ENCODE peak calls at places on chromosomes 12 and 14, in five cellular contexts. X is sigmoid colon, P is stomach, S is heart left ventricle, W is body of pancreas. U is an unnamed sample.

GRCh38 chr12:65615091-65615490 is 209.2 kb upstream of the HMGA2 start:
- DNase-seq in S (no peak), P (no peak), W (no peak), X (no peak), U (no peak)

GRCh38 chr14:62168564-62169155 is 406.4 kb downstream of the SNAPC1 start:
- DNase-seq in X (no peak), S (no peak), P (no peak), W (no peak), U (no peak)

GRCh38 chr14:57835751-57836150 is 30.1 kb downstream of the SLC35F4 start:
- DNase-seq in X (no peak), W (no peak), P (no peak), S (no peak), U (no peak)

GRCh38 chr12:9933966-9934365 is 1.8 kb upstream of the CLEC2A start:
- DNase-seq in S (no peak), X (no peak), P (no peak), W (no peak), U (no peak)

GRCh38 chr12:71942259-71942658 is 3.6 kb downstream of the TPH2 start:
- DNase-seq in S (no peak), W (no peak), P (no peak), X (no peak), U (no peak)

GRCh38 chr12:128259556-128260070 is 7.4 kb upstream of the TMEM132C start:
- DNase-seq in S (no peak), P (no peak), X (no peak), W (peak), U (peak)

GRCh38 chr14:92668266-92668973 is 80.0 kb downstream of the LGMN start:
- DNase-seq in S (no peak), P (no peak), X (no peak), W (no peak), U (no peak)

GRCh38 chr12:81930037-81930436 is 170.9 kb upstream of the PPFIA2 start:
- DNase-seq in S (no peak), W (no peak), P (no peak), X (no peak), U (no peak)

GRCh38 chr14:104552738-104553125 is 26.8 kb upstream of the C14orf180 start:
- DNase-seq in X (no peak), P (no peak), W (no peak), S (peak), U (peak)

GRCh38 chr12:90211017-90211416 is 502.4 kb upstream of the ATP2B1 start:
- DNase-seq in W (no peak), X (no peak), S (no peak), P (no peak), U (no peak)

GRCh38 chr12:52396656-52397055 is 9.5 kb downstream of the KRT82 start:
- DNase-seq in W (no peak), S (no peak), X (peak), P (no peak), U (no peak)

GRCh38 chr12:6073426-6073825 is 51.0 kb downstream of the VWF start:
- DNase-seq in W (no peak), X (no peak), S (no peak), P (no peak), U (no peak)

GRCh38 chr12:46108721-46109120 is 118.3 kb upstream of the SCAF11 start:
- DNase-seq in S (no peak), W (no peak), P (no peak), X (no peak), U (no peak)

GRCh38 chr12:22860926-22861325 is 236.0 kb downstream of the ETNK1 start:
- DNase-seq in S (no peak), W (no peak), X (no peak), P (no peak), U (no peak)

GRCh38 chr12:6311822-6312528 is 1.5 kb downstream of the PLEKHG6 start:
- DNase-seq in S (no peak), P (no peak), W (no peak), X (peak), U (no peak)

GRCh38 chr12:104610513-104611235 is 153.9 kb downstream of the CHST11 start:
- DNase-seq in P (no peak), W (no peak), X (no peak), S (no peak), U (no peak)

GRCh38 chr12:105670664-105671063 is 340.2 kb downstream of the C12orf75 start:
- DNase-seq in X (no peak), P (no peak), W (no peak), S (no peak), U (no peak)

GRCh38 chr12:46825526-46826414 is at the start of gene SLC38A4:
- DNase-seq in X (no peak), P (no peak), W (peak), S (peak), U (peak)

GRCh38 chr12:122030427-122030825 is 8.7 kb downstream of the BCL7A start:
- DNase-seq in S (no peak), P (no peak), W (no peak), X (no peak), U (no peak)

GRCh38 chr12:122032570-122032969 is 10.9 kb downstream of the BCL7A start:
- DNase-seq in S (no peak), W (no peak), P (no peak), X (no peak), U (no peak)

GRCh38 chr12:122028601-122029560 is 7.2 kb downstream of the BCL7A start:
- DNase-seq in P (no peak), S (no peak), X (no peak), W (peak), U (peak)

GRCh38 chr12:122029620-122030426 is 8.1 kb downstream of the BCL7A start:
- DNase-seq in X (no peak), W (peak), P (no peak), S (peak), U (peak)

DNA sequence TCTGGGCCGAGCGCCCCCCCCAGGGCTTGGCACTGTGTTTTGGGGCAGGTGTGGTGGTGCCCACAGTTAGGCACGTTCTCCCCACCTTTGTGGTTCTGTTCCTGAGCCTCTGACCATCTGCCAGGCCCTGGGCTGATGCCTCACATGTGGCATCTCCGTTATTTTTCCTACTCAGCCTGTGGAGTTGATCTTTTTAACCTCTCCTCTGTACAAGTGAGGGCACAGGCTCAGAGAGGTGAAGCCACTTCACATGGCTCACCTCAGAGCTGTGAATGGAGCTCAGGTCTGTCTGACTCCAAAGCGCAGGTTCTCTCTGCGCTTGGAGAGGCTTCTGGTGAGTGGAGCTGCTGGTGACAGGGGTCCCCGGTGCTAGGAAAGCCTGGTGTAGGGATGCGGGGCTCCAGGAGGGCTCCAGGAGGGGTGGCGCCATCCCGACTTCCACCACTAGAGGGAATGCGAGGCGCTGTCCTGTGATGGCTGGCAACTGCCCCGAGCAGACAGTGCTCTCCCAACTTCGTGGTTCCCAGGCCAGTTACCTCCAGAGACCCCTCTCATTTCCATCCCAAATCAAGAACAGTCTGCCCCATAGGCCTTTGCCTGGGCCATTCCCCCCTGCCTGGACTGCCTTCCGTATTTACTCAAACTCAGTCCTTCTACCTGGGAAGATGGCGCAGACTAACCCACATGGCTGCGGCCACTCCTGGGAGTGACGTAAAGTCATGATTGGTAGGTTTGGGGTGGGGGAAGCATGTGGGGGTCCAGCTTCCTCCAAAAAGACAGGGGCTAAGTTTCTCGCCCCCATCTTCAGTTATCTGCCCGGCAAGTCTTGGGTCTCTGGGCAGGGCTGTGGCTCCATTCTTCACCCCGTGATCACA is 9.9 kb downstream of the BCL7A start:
- DNase-seq in W (peak), S (no peak), P (peak), X (no peak), U (peak)
- TF ChIP-seq CTCF in W (peak), S (peak), P (no peak), X (peak), U (peak)

GRCh38 chr12:56723352-56723751 is 1.7 kb downstream of the NACA start:
- DNase-seq in S (no peak), X (no peak), P (no peak), W (no peak), U (no peak)

GRCh38 chr12:56723889-56724659 is 1.0 kb downstream of the NACA start:
- DNase-seq in P (peak), W (peak), X (peak), S (peak), U (peak)

GRCh38 chr12:56725723-56726102 is 614 bp upstream of the NACA start:
- DNase-seq in X (no peak), P (no peak), W (no peak), S (no peak), U (no peak)

GRCh38 chr12:56724660-56724988 is 475 bp downstream of the NACA start:
- DNase-seq in S (no peak), X (no peak), P (no peak), W (peak), U (peak)

GRCh38 chr12:56724989-56725722 is at the start of gene NACA:
- DNase-seq in X (peak), W (peak), S (peak), P (peak), U (peak)
- TF ChIP-seq POLR2A in X (peak), W (peak), S (no peak), P (peak), U (peak)

DNA sequence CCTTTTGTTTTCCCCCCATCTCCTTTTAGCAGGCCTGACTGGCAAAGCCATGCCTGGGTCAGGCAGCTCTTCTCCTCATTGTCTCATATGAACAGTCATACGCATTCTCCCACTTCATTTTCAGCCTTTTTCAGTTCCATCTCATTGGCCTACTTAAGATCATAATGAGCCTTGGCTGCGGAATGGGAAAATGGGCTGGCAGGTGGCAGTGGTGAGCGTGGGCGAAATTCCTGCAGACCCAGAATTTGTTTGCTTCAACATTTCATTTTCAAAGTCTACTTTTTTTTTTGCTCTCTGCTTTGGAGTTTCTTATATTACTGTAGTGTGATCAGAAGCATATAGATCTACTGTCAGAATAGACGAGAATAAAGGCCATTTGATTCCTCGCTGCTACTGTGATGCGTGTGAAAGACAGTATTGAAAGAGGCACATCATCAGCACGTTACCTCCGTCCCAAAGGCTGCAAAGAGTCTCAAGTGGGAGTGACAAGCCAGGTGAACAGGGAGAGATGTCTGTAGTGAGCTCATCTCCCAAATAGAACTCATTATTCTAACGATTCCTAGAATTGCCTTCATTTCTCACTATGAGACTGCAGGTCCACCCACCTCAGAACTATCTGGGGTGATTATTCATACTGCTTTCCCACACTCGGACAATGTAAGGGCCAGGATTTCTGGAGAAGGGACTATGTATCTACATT is 73.7 kb downstream of the TBK1 start:
- DNase-seq in X (no peak), P (no peak), W (no peak), S (no peak), U (no peak)
- TF ChIP-seq CTCF in X (no peak), P (no peak), W (no peak), S (no peak), U (no peak)

GRCh38 chr14:101965145-101965531 is 765 bp downstream of the DYNC1H1 start:
- DNase-seq in W (peak), X (peak), S (peak), P (peak), U (peak)
- TF ChIP-seq POLR2A in W (no peak), X (no peak), S (no peak), P (no peak), U (peak)

DNA sequence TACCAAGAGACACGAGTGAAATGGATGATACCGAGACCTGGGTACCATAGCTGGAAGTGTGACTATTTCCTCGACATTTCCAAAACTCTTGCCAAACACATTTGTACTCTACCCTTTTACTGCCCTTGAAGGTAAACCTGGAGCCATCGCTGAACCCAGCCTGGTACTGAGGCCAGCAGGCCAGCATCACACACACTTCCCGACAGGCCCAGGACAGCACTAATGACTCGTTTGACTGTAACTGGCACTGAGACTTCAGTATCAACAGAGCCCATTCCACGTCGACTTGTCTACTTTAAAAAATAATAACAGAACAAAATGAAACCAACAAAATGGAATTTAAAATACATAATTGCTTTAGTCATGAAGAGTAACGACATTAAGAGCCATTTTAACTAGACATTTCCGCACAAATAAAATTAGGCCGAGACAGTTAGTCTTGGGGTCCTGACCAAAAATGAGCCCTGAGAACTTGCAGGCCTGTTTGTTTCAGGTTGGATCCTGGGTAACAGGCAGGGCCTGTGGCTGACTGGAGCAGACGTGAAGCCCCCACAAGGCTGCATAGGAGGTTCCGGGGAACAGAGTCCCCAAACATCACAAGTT is 94.3 kb downstream of the RIMBP2 start:
- DNase-seq in W (no peak), S (no peak), X (peak), P (no peak), U (no peak)
- TF ChIP-seq CTCF in W (no peak), S (no peak), X (no peak), P (no peak), U (no peak)

DNA sequence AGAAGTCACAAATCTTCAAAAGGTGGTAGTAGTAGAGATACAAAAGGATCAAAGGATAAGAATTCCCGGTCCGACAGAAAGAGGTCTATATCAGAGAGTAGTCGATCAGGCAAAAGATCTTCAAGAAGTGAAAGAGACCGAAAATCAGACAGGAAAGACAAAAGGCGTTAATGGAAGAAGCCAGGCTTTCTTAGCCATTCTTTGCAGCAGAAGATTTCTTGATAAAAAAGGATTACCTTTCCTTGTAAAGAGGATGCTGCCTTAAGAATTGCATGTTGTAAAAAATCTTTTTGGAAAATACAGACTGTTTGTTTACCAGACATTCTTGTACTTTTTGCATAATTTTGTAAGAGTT is 6.6 kb downstream of the PNN start:
- DNase-seq in S (no peak), W (no peak), X (no peak), P (no peak), U (no peak)
- TF ChIP-seq POLR2A in S (no peak), W (no peak), X (no peak), P (no peak), U (no peak)

U was measured in adrenal gland.